ENCODE peak calls at places on chromosome 12, in five cellular contexts. One of them, this sample, is unnamed.

GRCh38 chr12:14775652-14776020 is 27.6 kb downstream of the WBP11 start:
- DNase-seq in esophagus squamous epithelium: no peak
- DNase-seq in transverse colon: no peak
- DNase-seq in body of pancreas: peak
- DNase-seq in effector memory CD4-positive, alpha-beta T cell: no peak
- DNase-seq in this sample: no peak

GRCh38 chr12:55719371-55719770 is 822 bp upstream of the RDH5 start:
- DNase-seq in transverse colon: no peak
- DNase-seq in body of pancreas: no peak
- DNase-seq in effector memory CD4-positive, alpha-beta T cell: no peak
- DNase-seq in esophagus squamous epithelium: no peak
- DNase-seq in this sample: no peak

GRCh38 chr12:129657179-129657578 is 246.6 kb downstream of the TMEM132D start:
- DNase-seq in effector memory CD4-positive, alpha-beta T cell: no peak
- DNase-seq in transverse colon: no peak
- DNase-seq in body of pancreas: no peak
- DNase-seq in esophagus squamous epithelium: no peak
- DNase-seq in this sample: no peak

GRCh38 chr12:121009744-121010143 is 6.5 kb downstream of the C12orf43 start:
- DNase-seq in body of pancreas: peak
- DNase-seq in esophagus squamous epithelium: no peak
- DNase-seq in transverse colon: peak
- DNase-seq in effector memory CD4-positive, alpha-beta T cell: no peak
- DNase-seq in this sample: no peak

GRCh38 chr12:76274699-76275098 is 73.5 kb downstream of the BBS10 start:
- DNase-seq in body of pancreas: no peak
- DNase-seq in transverse colon: no peak
- DNase-seq in esophagus squamous epithelium: no peak
- DNase-seq in effector memory CD4-positive, alpha-beta T cell: no peak
- DNase-seq in this sample: no peak

GRCh38 chr12:29158364-29158763 is 9.3 kb downstream of the FAR2 start:
- DNase-seq in transverse colon: no peak
- DNase-seq in body of pancreas: peak
- DNase-seq in effector memory CD4-positive, alpha-beta T cell: no peak
- DNase-seq in esophagus squamous epithelium: no peak
- DNase-seq in this sample: no peak

GRCh38 chr12:7091660-7092228 is 501 bp downstream of the C1R start:
- DNase-seq in transverse colon: peak
- DNase-seq in effector memory CD4-positive, alpha-beta T cell: no peak
- DNase-seq in esophagus squamous epithelium: no peak
- DNase-seq in body of pancreas: peak
- DNase-seq in this sample: no peak

GRCh38 chr12:62736596-62736995 is 198.4 kb downstream of the PPM1H start:
- DNase-seq in esophagus squamous epithelium: no peak
- DNase-seq in effector memory CD4-positive, alpha-beta T cell: no peak
- DNase-seq in transverse colon: no peak
- DNase-seq in body of pancreas: no peak
- DNase-seq in this sample: no peak

GRCh38 chr12:91567100-91567485 is 384.5 kb upstream of the DCN start:
- DNase-seq in body of pancreas: no peak
- DNase-seq in transverse colon: no peak
- DNase-seq in effector memory CD4-positive, alpha-beta T cell: no peak
- DNase-seq in esophagus squamous epithelium: no peak
- DNase-seq in this sample: no peak

GRCh38 chr12:5708371-5708770 is 236.7 kb downstream of the ANO2 start:
- DNase-seq in transverse colon: peak
- DNase-seq in body of pancreas: no peak
- DNase-seq in effector memory CD4-positive, alpha-beta T cell: no peak
- DNase-seq in esophagus squamous epithelium: no peak
- DNase-seq in this sample: no peak

GRCh38 chr12:83389237-83389996 is 702.7 kb downstream of the TMTC2 start:
- DNase-seq in transverse colon: peak
- DNase-seq in body of pancreas: peak
- DNase-seq in effector memory CD4-positive, alpha-beta T cell: no peak
- DNase-seq in esophagus squamous epithelium: no peak
- DNase-seq in this sample: no peak

GRCh38 chr12:64566882-64567517 is 43.3 kb upstream of the RASSF3 start:
- DNase-seq in effector memory CD4-positive, alpha-beta T cell: no peak
- DNase-seq in body of pancreas: no peak
- DNase-seq in transverse colon: no peak
- DNase-seq in esophagus squamous epithelium: no peak
- DNase-seq in this sample: no peak

GRCh38 chr12:48296586-48297396 is 53.9 kb downstream of the ZNF641 start:
- DNase-seq in esophagus squamous epithelium: no peak
- DNase-seq in effector memory CD4-positive, alpha-beta T cell: no peak
- DNase-seq in transverse colon: peak
- DNase-seq in body of pancreas: peak
- DNase-seq in this sample: no peak

GRCh38 chr12:88810806-88811205 is 230.5 kb upstream of the KITLG start:
- DNase-seq in transverse colon: no peak
- DNase-seq in body of pancreas: no peak
- DNase-seq in esophagus squamous epithelium: no peak
- DNase-seq in effector memory CD4-positive, alpha-beta T cell: no peak
- DNase-seq in this sample: no peak

GRCh38 chr12:6943387-6943718 is 263 bp upstream of the RNU7-1 start:
- DNase-seq in esophagus squamous epithelium: peak
- DNase-seq in body of pancreas: peak
- DNase-seq in transverse colon: peak
- DNase-seq in effector memory CD4-positive, alpha-beta T cell: peak
- DNase-seq in this sample: peak

GRCh38 chr12:121939992-121940766 is 21.8 kb downstream of the CFAP251 start:
- DNase-seq in body of pancreas: no peak
- DNase-seq in esophagus squamous epithelium: no peak
- DNase-seq in effector memory CD4-positive, alpha-beta T cell: no peak
- DNase-seq in transverse colon: no peak
- DNase-seq in this sample: no peak

GRCh38 chr12:65672441-65672840 is 151.8 kb upstream of the HMGA2 start:
- DNase-seq in esophagus squamous epithelium: no peak
- DNase-seq in effector memory CD4-positive, alpha-beta T cell: no peak
- DNase-seq in body of pancreas: no peak
- DNase-seq in transverse colon: no peak
- DNase-seq in this sample: no peak

GRCh38 chr12:27969901-27970390 is 2.6 kb downstream of the PTHLH start:
- DNase-seq in transverse colon: peak
- DNase-seq in esophagus squamous epithelium: no peak
- DNase-seq in effector memory CD4-positive, alpha-beta T cell: peak
- DNase-seq in body of pancreas: peak
- DNase-seq in this sample: peak

GRCh38 chr12:90290980-90291975 is 582.6 kb upstream of the ATP2B1 start:
- DNase-seq in effector memory CD4-positive, alpha-beta T cell: no peak
- DNase-seq in body of pancreas: no peak
- DNase-seq in transverse colon: no peak
- DNase-seq in esophagus squamous epithelium: no peak
- DNase-seq in this sample: no peak

GRCh38 chr12:29116414-29116813 is 32.7 kb upstream of the FAR2 start:
- DNase-seq in body of pancreas: no peak
- DNase-seq in transverse colon: no peak
- DNase-seq in esophagus squamous epithelium: no peak
- DNase-seq in effector memory CD4-positive, alpha-beta T cell: no peak
- DNase-seq in this sample: no peak

GRCh38 chr12:113191236-113191635 is 5.7 kb downstream of the RITA1 start:
- DNase-seq in esophagus squamous epithelium: no peak
- DNase-seq in body of pancreas: no peak
- DNase-seq in effector memory CD4-positive, alpha-beta T cell: no peak
- DNase-seq in transverse colon: no peak
- DNase-seq in this sample: no peak

GRCh38 chr12:14825256-14825655 is 11.3 kb upstream of the SMCO3 start:
- DNase-seq in esophagus squamous epithelium: no peak
- DNase-seq in effector memory CD4-positive, alpha-beta T cell: no peak
- DNase-seq in body of pancreas: no peak
- DNase-seq in transverse colon: no peak
- DNase-seq in this sample: no peak

GRCh38 chr12:95695741-95696140 is 94.8 kb downstream of the NTN4 start:
- DNase-seq in esophagus squamous epithelium: no peak
- DNase-seq in transverse colon: no peak
- DNase-seq in body of pancreas: no peak
- DNase-seq in effector memory CD4-positive, alpha-beta T cell: no peak
- DNase-seq in this sample: no peak
- H3K27ac ChIP-seq in esophagus squamous epithelium: no peak
- H3K27ac ChIP-seq in transverse colon: no peak
- H3K27ac ChIP-seq in body of pancreas: no peak
- H3K27ac ChIP-seq in effector memory CD4-positive, alpha-beta T cell: no peak
- H3K27ac ChIP-seq in this sample: no peak

GRCh38 chr12:10753066-10753465 is 29.9 kb upstream of the YBX3 start:
- DNase-seq in effector memory CD4-positive, alpha-beta T cell: no peak
- DNase-seq in esophagus squamous epithelium: no peak
- DNase-seq in body of pancreas: no peak
- DNase-seq in transverse colon: no peak
- DNase-seq in this sample: no peak

GRCh38 chr12:10750385-10750727 is 27.2 kb upstream of the YBX3 start:
- DNase-seq in transverse colon: no peak
- DNase-seq in effector memory CD4-positive, alpha-beta T cell: no peak
- DNase-seq in body of pancreas: no peak
- DNase-seq in esophagus squamous epithelium: no peak
- DNase-seq in this sample: no peak

GRCh38 chr12:10747730-10748129 is 24.6 kb upstream of the YBX3 start:
- DNase-seq in esophagus squamous epithelium: no peak
- DNase-seq in transverse colon: no peak
- DNase-seq in body of pancreas: no peak
- DNase-seq in effector memory CD4-positive, alpha-beta T cell: no peak
- DNase-seq in this sample: no peak

GRCh38 chr12:10749700-10750384 is 26.7 kb upstream of the YBX3 start:
- DNase-seq in transverse colon: peak
- DNase-seq in effector memory CD4-positive, alpha-beta T cell: peak
- DNase-seq in esophagus squamous epithelium: no peak
- DNase-seq in body of pancreas: peak
- DNase-seq in this sample: peak
- H3K27ac ChIP-seq in transverse colon: peak
- H3K27ac ChIP-seq in effector memory CD4-positive, alpha-beta T cell: no peak
- H3K27ac ChIP-seq in esophagus squamous epithelium: peak
- H3K27ac ChIP-seq in body of pancreas: peak
- H3K27ac ChIP-seq in this sample: no peak

GRCh38 chr12:104180389-104180788 is 35.2 kb upstream of the TXNRD1 start:
- DNase-seq in transverse colon: no peak
- DNase-seq in body of pancreas: no peak
- DNase-seq in esophagus squamous epithelium: no peak
- DNase-seq in effector memory CD4-positive, alpha-beta T cell: no peak
- DNase-seq in this sample: no peak
- H3K27ac ChIP-seq in transverse colon: peak
- H3K27ac ChIP-seq in body of pancreas: no peak
- H3K27ac ChIP-seq in esophagus squamous epithelium: no peak
- H3K27ac ChIP-seq in effector memory CD4-positive, alpha-beta T cell: no peak
- H3K27ac ChIP-seq in this sample: no peak

DNA sequence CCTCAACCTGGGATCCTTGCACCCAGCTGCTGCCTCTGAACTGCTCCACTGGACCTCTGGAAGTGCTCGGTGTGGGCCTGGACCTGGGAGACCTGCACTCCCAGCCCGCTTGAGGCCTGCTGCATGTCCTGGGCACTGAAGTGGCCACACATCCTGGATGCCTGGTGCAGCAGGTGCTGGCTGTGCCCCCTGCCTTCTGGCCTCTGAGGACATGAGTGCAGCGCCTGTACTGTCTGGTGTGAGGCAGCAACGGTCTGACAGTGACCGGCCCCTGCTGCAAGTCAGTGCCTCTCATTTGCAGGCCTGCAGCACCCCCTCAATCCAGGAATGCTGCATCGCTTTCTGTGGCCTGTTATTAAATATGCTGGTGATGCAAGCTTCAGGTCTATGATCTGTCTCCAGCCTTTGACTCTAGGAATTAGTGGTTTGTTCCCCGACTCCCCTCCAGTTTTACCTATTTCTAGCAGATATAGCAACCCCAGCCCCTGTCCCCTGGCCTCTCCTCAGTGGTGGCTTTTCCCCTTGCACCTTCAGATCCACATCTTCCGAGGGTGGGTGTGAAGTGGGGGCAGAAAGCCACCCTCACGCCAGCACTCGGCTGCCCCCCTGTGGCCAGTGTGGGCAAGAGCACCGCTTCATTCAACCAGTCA is 3.6 kb downstream of the SMIM41 start:
- DNase-seq in esophagus squamous epithelium: no peak
- DNase-seq in body of pancreas: peak
- DNase-seq in transverse colon: peak
- DNase-seq in effector memory CD4-positive, alpha-beta T cell: peak
- DNase-seq in this sample: peak
- H3K27ac ChIP-seq in esophagus squamous epithelium: no peak
- H3K27ac ChIP-seq in body of pancreas: no peak
- H3K27ac ChIP-seq in transverse colon: peak
- H3K27ac ChIP-seq in effector memory CD4-positive, alpha-beta T cell: no peak
- H3K27ac ChIP-seq in this sample: no peak

This sample was measured in CD4-positive, CD25-positive, alpha-beta regulatory T cell.